ENCODE peak calls at places on chromosomes 12 and 14, in ten cellular contexts. X, N, G, U, W, Y, Q, A, P and M are unnamed samples.

GRCh38 chr12:93449277-93449676 is 7.5 kb upstream of the UBE2N start:
- DNase-seq in X (no peak), N (no peak), G (no peak), U (peak; percentile 50), W (no peak), Y (no peak), Q (peak; percentile 28), A (no peak), P (no peak), M (no peak)

GRCh38 chr12:642633-643477 is 20.4 kb downstream of the NINJ2 start:
- DNase-seq in X (peak; percentile 71), N (peak; percentile 82), G (no peak), U (peak; percentile 90), W (peak; percentile 13), Y (peak; percentile 75), Q (peak; percentile 87), A (peak; percentile 80), P (peak; percentile 26), M (peak; percentile 75)

GRCh38 chr12:124305776-124306685 is 11.1 kb downstream of the RFLNA start:
- DNase-seq in X (no peak), N (no peak), G (no peak), U (no peak), W (no peak), Y (no peak), Q (no peak), A (no peak), P (no peak), M (no peak)

GRCh38 chr12:52837341-52837741 is 3.2 kb upstream of the KRT79 start:
- DNase-seq in X (peak; percentile 89), N (no peak), G (peak; percentile 46), U (no peak), W (peak; percentile 73), Y (no peak), Q (no peak), A (no peak), P (peak; percentile 69), M (no peak)

GRCh38 chr14:53881161-53881846 is 75.3 kb downstream of the BMP4 start:
- DNase-seq in X (peak; percentile 29), N (no peak), G (peak; percentile 50), U (peak; percentile 3), W (peak; percentile 66), Y (no peak), Q (no peak), A (no peak), P (no peak), M (no peak)

GRCh38 chr12:55727643-55728184 is 1.1 kb downstream of the CD63 start:
- DNase-seq in X (peak; percentile 65), N (peak; percentile 23), G (no peak), U (no peak), W (peak; percentile 66), Y (no peak), Q (no peak), A (no peak), P (peak; percentile 64), M (no peak)

GRCh38 chr14:44960146-44960545 is 1.6 kb downstream of the KLHL28 start:
- DNase-seq in X (no peak), N (no peak), G (no peak), U (no peak), W (no peak), Y (no peak), Q (peak; percentile 18), A (no peak), P (peak; percentile 22), M (no peak)

GRCh38 chr12:52364901-52365489 is 2.3 kb downstream of the KRT85 start:
- DNase-seq in X (no peak), N (no peak), G (no peak), U (no peak), W (no peak), Y (no peak), Q (no peak), A (no peak), P (no peak), M (no peak)

GRCh38 chr14:72679106-72679505 is 214.8 kb downstream of the DPF3 start:
- DNase-seq in X (peak; percentile 60), N (peak; percentile 7), G (no peak), U (no peak), W (no peak), Y (no peak), Q (no peak), A (no peak), P (peak; percentile 47), M (no peak)

GRCh38 chr12:2268478-2269286 is 215.9 kb downstream of the CACNA1C start:
- DNase-seq in X (peak; percentile 76), N (no peak), G (peak; percentile 81), U (no peak), W (peak; percentile 91), Y (no peak), Q (no peak), A (no peak), P (peak; percentile 95), M (no peak)

GRCh38 chr12:57838594-57839302 is 7.8 kb downstream of the CTDSP2 start:
- DNase-seq in X (peak; percentile 33), N (no peak), G (no peak), U (no peak), W (no peak), Y (no peak), Q (peak; percentile 48), A (no peak), P (peak; percentile 53), M (no peak)

GRCh38 chr14:59310644-59311043 is 122.2 kb downstream of the DAAM1 start:
- DNase-seq in X (peak; percentile 77), N (no peak), G (no peak), U (no peak), W (no peak), Y (no peak), Q (peak; percentile 44), A (no peak), P (no peak), M (no peak)

GRCh38 chr14:103629503-103630121 is 601 bp downstream of the KLC1 start:
- DNase-seq in X (no peak), N (peak; percentile 85), G (no peak), U (peak; percentile 81), W (no peak), Y (peak; percentile 72), Q (peak; percentile 47), A (peak; percentile 85), P (no peak), M (peak; percentile 41)

GRCh38 chr14:21978184-21978998 is 304.8 kb upstream of the OR4E1 start:
- DNase-seq in X (peak; percentile 35), N (peak; percentile 75), G (no peak), U (peak; percentile 58), W (no peak), Y (peak; percentile 68), Q (peak; percentile 66), A (no peak), P (peak; percentile 10), M (peak; percentile 57)
- TF ChIP-seq CTCF in X (peak; percentile 77), N (peak; percentile 91), G (peak; percentile 28), U (peak; percentile 92), W (peak; percentile 60), Y (peak; percentile 79), Q (peak; percentile 97), A (no peak), P (peak; percentile 61), M (peak; percentile 95)

GRCh38 chr12:72618764-72619163 is 346.6 kb downstream of the TRHDE start:
- DNase-seq in X (no peak), N (no peak), G (no peak), U (no peak), W (no peak), Y (no peak), Q (no peak), A (no peak), P (no peak), M (no peak)

DNA sequence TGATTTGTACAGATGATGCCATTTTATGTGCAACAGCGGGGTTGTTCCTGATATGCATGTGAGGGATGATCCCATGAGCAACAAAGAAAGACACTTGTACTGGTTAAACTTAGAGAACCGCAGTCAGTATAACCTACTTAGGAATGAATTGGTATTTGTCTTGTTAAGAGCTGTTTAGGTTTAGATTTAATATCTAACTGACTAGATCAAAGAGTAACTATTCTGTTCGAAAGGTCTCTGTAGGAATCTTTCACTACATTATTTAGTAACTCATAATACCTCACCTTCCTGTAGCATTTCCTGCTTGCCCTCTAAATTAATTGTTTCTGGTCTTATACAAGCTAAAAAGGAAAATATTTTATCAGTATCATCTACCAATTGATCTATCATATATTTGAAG is 350.4 kb downstream of the TRHDE start:
- DNase-seq in X (no peak), N (no peak), G (no peak), U (no peak), W (no peak), Y (no peak), Q (no peak), A (no peak), P (no peak), M (no peak)
- TF ChIP-seq CTCF in X (no peak), N (no peak), G (no peak), U (no peak), W (no peak), Y (no peak), Q (no peak), A (no peak), P (no peak), M (no peak)

DNA sequence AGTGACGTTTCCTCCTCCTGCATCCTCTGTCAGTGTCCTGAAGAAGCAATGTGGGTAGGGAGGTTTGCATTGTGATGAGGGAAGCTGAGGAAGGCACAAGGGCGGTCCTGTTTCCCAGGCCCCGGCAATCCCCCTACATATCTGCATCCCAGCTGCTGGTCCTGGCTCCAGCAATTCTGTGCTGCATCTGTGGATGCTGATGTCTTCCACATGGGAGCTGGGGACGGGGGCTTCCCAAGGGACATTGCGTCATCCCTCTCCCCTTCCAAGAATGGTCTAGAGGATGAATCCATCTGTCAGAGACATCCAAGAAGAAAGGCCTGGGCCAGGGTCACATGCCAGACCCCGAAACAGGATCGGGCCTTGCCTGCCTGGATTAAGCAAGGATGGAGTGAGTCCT is 52.1 kb downstream of the TSPAN11 start:
- DNase-seq in X (no peak), N (no peak), G (no peak), U (no peak), W (no peak), Y (no peak), Q (no peak), A (no peak), P (no peak), M (no peak)
- TF ChIP-seq CTCF in X (no peak), N (no peak), G (no peak), U (no peak), W (no peak), Y (no peak), Q (no peak), A (no peak), P (no peak), M (no peak)

GRCh38 chr14:50335989-50336391 is 23.9 kb downstream of the DMAC2L start:
- DNase-seq in X (peak; percentile 69), N (peak; percentile 42), G (no peak), U (peak; percentile 37), W (no peak), Y (peak; percentile 37), Q (no peak), A (no peak), P (no peak), M (no peak)

GRCh38 chr14:50333010-50333409 is 20.9 kb downstream of the DMAC2L start:
- DNase-seq in X (peak; percentile 89), N (no peak), G (peak; percentile 73), U (no peak), W (peak; percentile 75), Y (no peak), Q (no peak), A (no peak), P (peak; percentile 96), M (no peak)

GRCh38 chr14:50336428-50336827 is 24.3 kb downstream of the DMAC2L start:
- DNase-seq in X (no peak), N (no peak), G (no peak), U (no peak), W (no peak), Y (no peak), Q (no peak), A (no peak), P (no peak), M (no peak)

GRCh38 chr14:50334211-50334610 is 22.1 kb downstream of the DMAC2L start:
- DNase-seq in X (no peak), N (no peak), G (no peak), U (no peak), W (no peak), Y (no peak), Q (no peak), A (no peak), P (no peak), M (no peak)

GRCh38 chr14:50335389-50335788 is 23.3 kb downstream of the DMAC2L start:
- DNase-seq in X (peak; percentile 89), N (peak; percentile 89), G (no peak), U (no peak), W (peak; percentile 27), Y (peak; percentile 27), Q (no peak), A (no peak), P (peak; percentile 52), M (no peak)
- TF ChIP-seq CTCF in X (peak; percentile 33), N (no peak), G (no peak), U (no peak), W (no peak), Y (no peak), Q (no peak), A (no peak), P (no peak), M (no peak)